ENCODE peak calls at places on chromosomes 4 and X, in ten cellular contexts. S is uterus; F is cardiac muscle cell; W is endodermal cell; O is CD8-positive, alpha-beta T cell; M is GM06990; D is left ventricle myocardium inferior; A is fibroblast of lung; Q is sigmoid colon; Y is pancreas. G is an unnamed sample. For H3K27me3, the result is how much of the 10 kb centered on the place peaks cover.

GRCh38 chr4:21554036-21554435 is 394.5 kb downstream of the KCNIP4 start:
- DNase-seq in F (no peak), S (no peak), A (no peak), Y (no peak), D (no peak), M (no peak), O (no peak), W (no peak), Q (no peak), G (no peak)

GRCh38 chrX:2934715-2935363 is 5.7 kb upstream of the ARSD start:
- DNase-seq in O (no peak), Q (no peak), D (no peak), M (no peak), W (no peak), A (no peak), F (no peak), S (no peak), Y (no peak), G (no peak)

GRCh38 chr4:56649445-56650258 is 31.4 kb downstream of the HOPX start:
- DNase-seq in W (no peak), M (no peak), Q (no peak), Y (no peak), O (no peak), F (no peak), S (no peak), D (no peak), A (no peak), G (no peak)

GRCh38 chr4:165088366-165088765 is 24.3 kb downstream of the TMEM192 start:
- DNase-seq in M (no peak), Y (no peak), O (no peak), S (no peak), W (no peak), F (no peak), D (no peak), Q (no peak), A (no peak), G (no peak)

GRCh38 chr4:94430416-94430815 is 21.3 kb upstream of the PDLIM5 start:
- DNase-seq in S (no peak), A (no peak), F (no peak), M (no peak), Q (no peak), D (no peak), W (no peak), Y (no peak), O (no peak), G (no peak)

GRCh38 chr4:72568959-72569718 is at the start of gene ADAMTS3:
- DNase-seq in Y (peak), Q (peak), D (peak), F (peak), O (no peak), S (peak), A (peak), M (peak), W (peak), G (peak)

GRCh38 chrX:71622347-71623104 is 4.2 kb upstream of the CXCR3 start:
- DNase-seq in M (peak), Q (peak), W (peak), F (peak), Y (peak), D (peak), S (peak), A (peak), O (peak), G (no peak)

GRCh38 chr4:140113653-140114052 is 40.3 kb downstream of the MAML3 start:
- DNase-seq in M (no peak), Y (no peak), S (no peak), O (no peak), Q (no peak), D (no peak), W (no peak), F (no peak), A (no peak), G (no peak)

GRCh38 chr4:54186371-54186770 is 42.7 kb upstream of the PDGFRA start:
- DNase-seq in D (no peak), Q (no peak), A (no peak), W (no peak), S (no peak), O (no peak), M (no peak), F (no peak), Y (no peak), G (no peak)

GRCh38 chrX:49199906-49200771 is at the start of gene SYP:
- DNase-seq in W (peak), Q (peak), F (peak), M (peak), S (peak), O (peak), A (peak), D (peak), Y (peak), G (peak)

GRCh38 chrX:103376979-103377324 is 614 bp downstream of the BEX3 start:
- DNase-seq in F (peak), A (peak), Q (no peak), O (no peak), Y (peak), M (no peak), D (no peak), W (peak), S (peak), G (no peak)

GRCh38 chr4:60981534-60981933 is 218.6 kb upstream of the ADGRL3 start:
- DNase-seq in M (no peak), Q (no peak), S (no peak), W (no peak), O (no peak), A (no peak), F (no peak), Y (no peak), D (no peak), G (no peak)

GRCh38 chr4:33625762-33626161 is 2618.6 kb downstream of the ARAP2 start:
- DNase-seq in Y (no peak), M (no peak), A (no peak), W (peak), Q (no peak), O (no peak), D (no peak), F (peak), S (no peak), G (no peak)

GRCh38 chrX:155070975-155071693 is at the start of the genes BRCC3, CMC4 and MTCP1:
- DNase-seq in Y (peak), S (peak), Q (peak), W (peak), O (peak), D (peak), A (peak), F (peak), M (peak), G (peak)
- H3K27me3 ChIP-seq in Y (under half), S (under half), Q (under half), W (under half), O (under half), D (under half), A (under half), F (under half), M (under half), G (under half)

GRCh38 chr4:183905593-183906485 is 732 bp downstream of the STOX2 start:
- DNase-seq in Q (no peak), F (peak), D (peak), O (no peak), S (no peak), W (peak), M (peak), A (peak), Y (peak), G (no peak)

GRCh38 chr4:183906486-183906735 is 1.3 kb downstream of the STOX2 start:
- DNase-seq in F (no peak), Y (no peak), Q (no peak), S (no peak), W (peak), M (no peak), A (no peak), O (no peak), D (no peak), G (no peak)

GRCh38 chr4:183908284-183908683 is 3.2 kb downstream of the STOX2 start:
- DNase-seq in Y (no peak), F (no peak), O (no peak), Q (no peak), M (no peak), S (no peak), A (no peak), W (no peak), D (no peak), G (no peak)

GRCh38 chr4:183905081-183905592 is at the start of gene STOX2:
- DNase-seq in O (no peak), W (peak), Y (peak), M (no peak), S (peak), A (peak), D (peak), F (peak), Q (peak), G (peak)

DNA sequence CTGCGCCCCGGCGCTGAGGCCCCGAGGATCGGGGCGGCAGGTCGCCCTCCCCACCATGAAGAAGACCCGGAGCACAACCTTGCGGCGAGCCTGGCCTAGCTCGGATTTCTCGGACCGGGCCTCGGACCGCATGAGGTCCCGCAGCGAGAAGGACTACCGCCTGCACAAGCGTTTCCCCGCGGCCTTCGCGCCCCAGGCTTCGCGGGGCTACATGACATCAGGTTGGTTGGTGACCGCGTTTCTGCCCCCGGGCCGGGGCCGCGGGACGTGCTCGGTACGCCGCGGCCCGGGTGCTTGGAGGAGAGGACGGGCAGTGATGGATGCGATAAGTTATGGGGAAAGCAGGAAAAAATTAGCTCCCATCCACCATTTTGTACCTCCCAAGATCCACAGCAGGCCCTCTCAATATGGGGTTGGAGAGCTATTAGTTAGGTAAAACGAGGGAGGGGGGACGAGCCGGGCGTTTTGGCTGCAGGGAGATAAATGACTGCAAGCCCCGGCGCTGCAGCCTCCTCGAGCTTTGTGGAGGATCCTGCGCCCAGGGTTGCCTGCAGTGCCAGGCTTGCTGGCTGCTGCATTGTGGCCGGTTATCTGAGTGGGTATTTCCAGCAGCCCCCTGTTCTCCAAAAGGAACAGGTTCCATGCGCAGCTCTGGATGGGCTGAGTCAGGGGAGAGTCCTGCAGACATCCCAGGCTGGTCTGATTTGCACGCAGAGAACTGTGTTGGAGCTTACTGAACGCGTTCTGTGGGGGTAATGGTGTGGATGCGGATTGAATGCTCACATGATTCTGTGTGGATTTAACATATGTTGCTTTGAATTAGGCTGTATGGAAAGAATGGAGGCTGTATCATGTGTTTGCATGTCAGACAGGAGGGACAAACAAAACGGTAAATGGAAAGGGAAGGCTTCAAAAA is 1.9 kb downstream of the STOX2 start:
- DNase-seq in O (no peak), W (peak), Q (peak), D (no peak), Y (peak), A (no peak), F (peak), M (peak), S (no peak), G (no peak)
- H3K4me3 ChIP-seq in O (no peak), W (peak), Q (peak), D (peak), Y (peak), A (peak), F (peak), M (no peak), S (peak), G (peak)

GRCh38 chr4:2462992-2463762 is 5.7 kb upstream of the RNF4 start:
- DNase-seq in D (no peak), Y (no peak), Q (no peak), F (peak), M (no peak), W (peak), O (no peak), S (no peak), A (no peak), G (no peak)
- TF ChIP-seq CTCF in D (peak), Y (no peak), Q (peak), F (no peak), M (no peak), W (peak), O (no peak), S (no peak), A (no peak), G (peak)

GRCh38 chr4:41364871-41365270 is 108.1 kb downstream of the UCHL1 start:
- DNase-seq in M (no peak), Y (no peak), W (no peak), A (no peak), F (no peak), S (no peak), Q (no peak), O (no peak), D (no peak), G (no peak)
- H3K27me3 ChIP-seq in M (under half), Y (under half), W (half or more), A (under half), F (half or more), S (under half), Q (under half), O (under half), D (under half), G (under half)